ENCODE peak calls at places on chromosomes 6 and 20, in nine cellular contexts. A, X, B, I, C, S, H, W and D are unnamed samples.

GRCh38 chr20:44309763-44310663 is 989 bp downstream of the FITM2 start:
- ATAC-seq in A (peak; percentile 6), H (no peak), B (peak; percentile 36), I (peak; percentile 46), C (peak; percentile 5), X (peak; percentile 35), W (no peak), S (peak; percentile 56), D (peak; percentile 10)

GRCh38 chr6:27840572-27840971 is 71.6 kb downstream of the OR2B2 start:
- ATAC-seq in W (no peak), I (no peak), X (no peak), C (no peak), S (no peak), H (no peak), A (no peak), B (no peak), D (no peak)

GRCh38 chr6:387293-387694 is 4.3 kb upstream of the IRF4 start:
- ATAC-seq in X (no peak), W (no peak), C (no peak), A (no peak), H (no peak), S (no peak), B (no peak), I (peak; percentile 21), D (no peak)

GRCh38 chr6:80508885-80509630 is 402.6 kb downstream of the BCKDHB start:
- ATAC-seq in I (peak; percentile 35), X (peak; percentile 25), S (no peak), H (no peak), B (no peak), C (peak; percentile 45), W (no peak), A (no peak), D (no peak)

GRCh38 chr20:57244221-57244585 is 22.2 kb downstream of the BMP7 start:
- ATAC-seq in H (no peak), A (no peak), B (no peak), W (no peak), S (peak; percentile 29), X (peak; percentile 10), I (no peak), C (no peak), D (no peak)

GRCh38 chr20:650281-650680 is 2.7 kb downstream of the SRXN1 start:
- ATAC-seq in S (no peak), C (no peak), I (no peak), W (no peak), A (no peak), H (no peak), B (no peak), X (no peak), D (no peak)

GRCh38 chr6:133610271-133610840 is 278.6 kb upstream of the TCF21 start:
- ATAC-seq in W (no peak), B (no peak), A (no peak), I (peak; percentile 31), X (peak; percentile 9), C (no peak), H (no peak), S (no peak), D (no peak)

GRCh38 chr6:6918216-6918983 is 189.4 kb upstream of the RREB1 start:
- ATAC-seq in H (no peak), B (peak; percentile 63), X (peak; percentile 32), C (peak; percentile 54), I (no peak), W (no peak), S (no peak), A (no peak), D (no peak)

GRCh38 chr6:98974309-98974708 is 26.6 kb upstream of the FBXL4 start:
- ATAC-seq in I (no peak), C (no peak), A (no peak), X (no peak), S (no peak), W (no peak), H (no peak), B (no peak), D (no peak)

GRCh38 chr6:70669133-70669532 is 1.4 kb downstream of the SMAP1 start:
- ATAC-seq in S (no peak), W (no peak), H (no peak), X (peak; percentile 56), I (no peak), B (no peak), A (no peak), C (no peak), D (no peak)

GRCh38 chr20:41214666-41215065 is 77.3 kb downstream of the PLCG1 start:
- ATAC-seq in B (no peak), W (no peak), A (no peak), I (no peak), H (no peak), X (peak; percentile 13), S (no peak), C (no peak), D (no peak)

GRCh38 chr6:43891072-43891870 is 121.3 kb downstream of the VEGFA start:
- ATAC-seq in W (no peak), S (no peak), A (no peak), H (no peak), C (no peak), X (peak; percentile 19), I (no peak), B (no peak), D (no peak)
- H3K4me1 ChIP-seq in W (peaks cover 15% of the 10 kb centered on the region), S (no peaks in the 10 kb centered on the region), A (no peaks in the 10 kb centered on the region), H (no peaks in the 10 kb centered on the region), C (no peaks in the 10 kb centered on the region), X (peaks cover 4% of the 10 kb centered on the region), I (peaks cover 3% of the 10 kb centered on the region), B (peaks cover 26% of the 10 kb centered on the region), D (no peaks in the 10 kb centered on the region)

DNA sequence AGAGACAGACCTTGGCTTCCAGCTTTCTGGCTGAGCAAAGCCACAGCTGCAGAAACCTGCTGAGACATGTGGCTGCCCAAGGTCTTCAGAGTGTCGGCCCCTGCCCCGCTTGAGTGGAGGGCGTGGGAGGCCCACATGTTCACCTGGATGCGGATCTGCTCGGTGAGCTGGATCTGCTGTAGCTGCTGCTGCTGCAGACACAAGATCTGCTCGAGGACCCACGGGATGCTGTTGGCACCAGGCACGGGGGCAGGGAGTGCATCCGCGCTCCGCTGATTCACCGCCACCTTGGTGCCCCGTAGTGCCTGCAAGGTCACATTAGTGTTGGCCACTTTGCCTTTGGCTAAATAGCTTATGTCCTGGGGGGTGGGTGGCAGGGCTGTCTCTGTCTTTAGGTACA is 10.7 kb downstream of the SALL4 start:
- ATAC-seq in H (peak; percentile 26), X (no peak), A (no peak), B (no peak), C (no peak), W (no peak), I (no peak), S (no peak), D (no peak)
- H3K4me3 ChIP-seq in H (no peak overlapping the region), X (no peak overlapping the region), A (no peak overlapping the region), B (no peak overlapping the region), C (no peak overlapping the region), W (no peak overlapping the region), I (no peak overlapping the region), S (no peak overlapping the region), D (no peak overlapping the region)

GRCh38 chr6:34316442-34317171 is 67.8 kb upstream of the SMIM29 start:
- ATAC-seq in S (no peak), X (no peak), C (no peak), I (no peak), W (no peak), B (peak; percentile 11), H (no peak), A (no peak), D (no peak)

GRCh38 chr6:34315780-34316179 is 67.0 kb upstream of the SMIM29 start:
- ATAC-seq in X (no peak), C (peak; percentile 77), A (no peak), W (no peak), B (peak; percentile 37), H (no peak), I (no peak), S (no peak), D (no peak)

GRCh38 chr6:34317172-34317477 is 68.3 kb upstream of the SMIM29 start:
- ATAC-seq in B (peak; percentile 34), W (no peak), H (no peak), I (no peak), A (no peak), S (no peak), X (no peak), C (no peak), D (no peak)

GRCh38 chr6:34317882-34318491 is 69.2 kb upstream of the SMIM29 start:
- ATAC-seq in B (no peak), A (no peak), X (no peak), C (no peak), I (peak; percentile 21), H (no peak), W (no peak), S (no peak), D (no peak)

GRCh38 chr6:34315256-34315655 is 66.5 kb upstream of the SMIM29 start:
- ATAC-seq in X (no peak), H (no peak), A (no peak), W (no peak), I (no peak), S (no peak), B (no peak), C (no peak), D (no peak)
- H3K4me1 ChIP-seq in X (no peaks in the 10 kb centered on the region), H (peaks cover 6% of the 10 kb centered on the region), A (peaks cover 27% of the 10 kb centered on the region), W (peaks cover 18% of the 10 kb centered on the region), I (peaks cover 2% of the 10 kb centered on the region), S (peaks cover 11% of the 10 kb centered on the region), B (peaks cover 47% of the 10 kb centered on the region), C (peaks cover 25% of the 10 kb centered on the region), D (no peaks in the 10 kb centered on the region)

GRCh38 chr20:19130613-19130984 is 81.8 kb upstream of the SLC24A3 start:
- ATAC-seq in B (no peak), H (no peak), X (no peak), A (no peak), I (no peak), W (no peak), S (no peak), C (peak; percentile 9), D (no peak)
- H3K4me3 ChIP-seq in B (no peak overlapping the region), H (no peak overlapping the region), X (no peak overlapping the region), A (no peak overlapping the region), I (no peak overlapping the region), W (no peak overlapping the region), S (no peak overlapping the region), C (no peak overlapping the region), D (no peak overlapping the region)

DNA sequence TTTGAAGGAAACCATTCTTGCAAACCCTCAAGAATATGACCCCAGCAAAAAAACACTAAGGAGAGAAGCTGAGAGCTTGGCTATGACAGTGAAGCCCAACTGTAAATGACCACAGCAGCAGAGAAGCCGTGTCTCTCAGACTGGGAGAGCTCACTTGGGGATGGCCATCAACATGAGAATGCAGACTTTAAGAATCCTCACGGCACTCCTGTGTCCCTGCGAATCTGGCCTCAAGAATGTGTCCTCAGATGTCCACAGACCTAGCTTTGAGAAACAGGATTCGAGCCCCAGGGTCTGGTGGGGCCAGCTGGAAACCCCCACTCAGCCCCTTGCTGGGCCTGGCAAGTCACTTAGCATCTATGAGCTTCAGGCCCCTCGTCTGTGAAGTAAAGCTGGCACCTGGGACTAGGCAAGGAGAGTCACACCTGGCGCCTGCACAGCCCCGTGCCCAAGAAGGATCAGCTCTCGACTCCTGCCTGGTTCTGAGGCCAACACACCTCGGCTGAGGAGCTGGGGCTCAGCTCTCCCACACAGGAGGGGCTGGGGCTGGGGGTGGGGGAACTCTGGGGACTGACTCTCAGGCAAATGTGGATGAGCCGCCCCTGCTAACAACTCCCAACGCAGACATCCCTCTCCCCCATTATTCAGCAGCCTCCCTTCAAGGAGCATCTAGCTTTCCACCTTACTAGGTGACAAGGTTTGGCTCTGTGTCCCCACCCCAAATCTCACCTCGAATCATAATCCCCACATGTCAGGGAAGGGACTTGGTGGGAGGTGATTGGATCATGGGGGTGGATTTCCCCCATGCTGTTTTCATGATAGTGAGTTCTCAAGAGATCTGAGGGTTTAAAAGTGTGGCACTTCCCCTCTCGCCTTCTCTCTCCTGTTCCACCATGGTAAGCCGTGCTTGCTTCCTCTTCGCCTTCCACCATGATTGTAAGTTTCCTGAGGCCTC is 97.7 kb downstream of the GRM4 start:
- ATAC-seq in I (no peak), W (no peak), X (no peak), A (no peak), B (no peak), C (no peak), H (no peak), S (no peak), D (no peak)
- H3K4me1 ChIP-seq in I (no peaks in the 10 kb centered on the region), W (no peaks in the 10 kb centered on the region), X (no peaks in the 10 kb centered on the region), A (no peaks in the 10 kb centered on the region), B (no peaks in the 10 kb centered on the region), C (no peaks in the 10 kb centered on the region), H (no peaks in the 10 kb centered on the region), S (no peaks in the 10 kb centered on the region), D (no peaks in the 10 kb centered on the region)